ENCODE peak calls at places on chromosomes 3 and 15, in ten cellular contexts. S, Y, X, R, D, M, O, P, F and K are unnamed samples.

GRCh38 chr3:124814620-124815421 is 72.3 kb downstream of the ITGB5 start:
- DNase-seq in M (no peak), X (no peak), D (no peak), S (no peak), F (no peak), O (no peak), Y (no peak), P (no peak), R (no peak), K (no peak)

GRCh38 chr3:57544181-57545125 is at the start of gene DNAH12:
- DNase-seq in S (peak), F (peak), P (no peak), Y (peak), R (no peak), D (no peak), O (no peak), M (no peak), X (no peak), K (peak)

GRCh38 chr15:77457619-77458265 is 37.1 kb downstream of the HMG20A start:
- DNase-seq in R (no peak), Y (no peak), M (no peak), D (no peak), O (no peak), S (no peak), X (no peak), P (no peak), F (peak), K (no peak)

GRCh38 chr3:179671709-179672337 is 19.0 kb downstream of the USP13 start:
- DNase-seq in R (no peak), X (no peak), P (no peak), D (no peak), F (peak), Y (no peak), O (no peak), M (no peak), S (no peak), K (no peak)

GRCh38 chr3:14925729-14926591 is 21.4 kb upstream of the NR2C2 start:
- DNase-seq in Y (no peak), F (peak), P (no peak), X (no peak), S (no peak), D (peak), R (no peak), O (peak), M (no peak), K (peak)

GRCh38 chr15:44058126-44058525 is 136.9 kb downstream of the FRMD5 start:
- DNase-seq in X (no peak), D (no peak), P (no peak), M (no peak), S (no peak), Y (no peak), O (no peak), R (no peak), F (no peak), K (no peak)

GRCh38 chr3:183254816-183255730 is 2.0 kb downstream of the B3GNT5 start:
- DNase-seq in R (no peak), D (no peak), F (no peak), Y (no peak), M (no peak), P (no peak), S (no peak), O (peak), X (no peak), K (no peak)

GRCh38 chr3:52150860-52151259 is 3.4 kb downstream of the POC1A start:
- DNase-seq in S (no peak), R (no peak), F (no peak), X (no peak), M (no peak), P (peak), D (no peak), O (no peak), Y (no peak), K (no peak)

GRCh38 chr3:39271363-39271762 is 8.5 kb downstream of the CX3CR1 start:
- DNase-seq in F (no peak), D (no peak), S (no peak), X (no peak), M (no peak), R (no peak), P (no peak), O (no peak), Y (no peak), K (no peak)

GRCh38 chr15:94722025-94722636 is 490.8 kb downstream of the MCTP2 start:
- DNase-seq in Y (no peak), X (no peak), M (no peak), F (no peak), P (no peak), D (no peak), S (no peak), O (no peak), R (no peak), K (no peak)